ENCODE peak calls at places on chromosomes 16 and 17, in seven cellular contexts. One of them, this sample, is unnamed.

GRCh38 chr17:3526971-3527370 is 30.6 kb downstream of the TRPV3 start:
- DNase-seq in endothelial cell of umbilical vein: no peak
- DNase-seq in ovary: no peak
- DNase-seq in stomach: no peak
- DNase-seq in upper lobe of right lung: peak
- DNase-seq in naive thymus-derived CD4-positive, alpha-beta T cell: no peak
- DNase-seq in left ventricle myocardium inferior: no peak
- DNase-seq in this sample: peak

GRCh38 chr17:63665527-63666214 is 34.3 kb downstream of the LIMD2 start:
- DNase-seq in left ventricle myocardium inferior: no peak
- DNase-seq in naive thymus-derived CD4-positive, alpha-beta T cell: no peak
- DNase-seq in endothelial cell of umbilical vein: peak
- DNase-seq in stomach: no peak
- DNase-seq in ovary: no peak
- DNase-seq in upper lobe of right lung: no peak
- DNase-seq in this sample: no peak

GRCh38 chr17:14359251-14359939 is 58.5 kb downstream of the HS3ST3B1 start:
- DNase-seq in upper lobe of right lung: no peak
- DNase-seq in ovary: no peak
- DNase-seq in stomach: no peak
- DNase-seq in endothelial cell of umbilical vein: no peak
- DNase-seq in naive thymus-derived CD4-positive, alpha-beta T cell: no peak
- DNase-seq in left ventricle myocardium inferior: no peak
- DNase-seq in this sample: no peak

GRCh38 chr17:82350182-82351030 is 8.6 kb upstream of the TEX19 start:
- DNase-seq in upper lobe of right lung: no peak
- DNase-seq in left ventricle myocardium inferior: no peak
- DNase-seq in endothelial cell of umbilical vein: no peak
- DNase-seq in ovary: no peak
- DNase-seq in naive thymus-derived CD4-positive, alpha-beta T cell: no peak
- DNase-seq in stomach: no peak
- DNase-seq in this sample: no peak

GRCh38 chr17:20244671-20245070 is 222.7 kb downstream of the LGALS9B start:
- DNase-seq in stomach: no peak
- DNase-seq in upper lobe of right lung: no peak
- DNase-seq in naive thymus-derived CD4-positive, alpha-beta T cell: no peak
- DNase-seq in endothelial cell of umbilical vein: no peak
- DNase-seq in left ventricle myocardium inferior: no peak
- DNase-seq in ovary: no peak
- DNase-seq in this sample: no peak

GRCh38 chr17:46264456-46265198 is 30.3 kb upstream of the LRRC37A start:
- DNase-seq in naive thymus-derived CD4-positive, alpha-beta T cell: peak
- DNase-seq in left ventricle myocardium inferior: no peak
- DNase-seq in upper lobe of right lung: no peak
- DNase-seq in stomach: no peak
- DNase-seq in ovary: no peak
- DNase-seq in endothelial cell of umbilical vein: no peak
- DNase-seq in this sample: no peak

GRCh38 chr16:88963583-88963982 is 13.4 kb downstream of the CBFA2T3 start:
- DNase-seq in upper lobe of right lung: no peak
- DNase-seq in stomach: no peak
- DNase-seq in ovary: no peak
- DNase-seq in left ventricle myocardium inferior: no peak
- DNase-seq in endothelial cell of umbilical vein: no peak
- DNase-seq in naive thymus-derived CD4-positive, alpha-beta T cell: no peak
- DNase-seq in this sample: no peak

GRCh38 chr16:66979011-66979717 is 9.2 kb upstream of the CES4A start:
- DNase-seq in left ventricle myocardium inferior: peak
- DNase-seq in stomach: no peak
- DNase-seq in naive thymus-derived CD4-positive, alpha-beta T cell: no peak
- DNase-seq in upper lobe of right lung: peak
- DNase-seq in endothelial cell of umbilical vein: no peak
- DNase-seq in ovary: no peak
- DNase-seq in this sample: no peak

GRCh38 chr16:89133457-89134127 is 38.0 kb upstream of the CDH15 start:
- DNase-seq in naive thymus-derived CD4-positive, alpha-beta T cell: no peak
- DNase-seq in upper lobe of right lung: peak
- DNase-seq in left ventricle myocardium inferior: peak
- DNase-seq in endothelial cell of umbilical vein: no peak
- DNase-seq in ovary: no peak
- DNase-seq in stomach: no peak
- DNase-seq in this sample: peak

GRCh38 chr16:72188512-72188911 is 16.6 kb upstream of the PMFBP1 start:
- DNase-seq in left ventricle myocardium inferior: no peak
- DNase-seq in stomach: no peak
- DNase-seq in endothelial cell of umbilical vein: no peak
- DNase-seq in naive thymus-derived CD4-positive, alpha-beta T cell: no peak
- DNase-seq in upper lobe of right lung: no peak
- DNase-seq in ovary: no peak
- DNase-seq in this sample: no peak

GRCh38 chr17:50044483-50044882 is 11.4 kb upstream of the ITGA3 start:
- DNase-seq in ovary: peak
- DNase-seq in upper lobe of right lung: no peak
- DNase-seq in naive thymus-derived CD4-positive, alpha-beta T cell: no peak
- DNase-seq in left ventricle myocardium inferior: no peak
- DNase-seq in stomach: no peak
- DNase-seq in endothelial cell of umbilical vein: no peak
- DNase-seq in this sample: peak

GRCh38 chr16:60123387-60124023 is 1389.4 kb upstream of the GOT2 start:
- DNase-seq in endothelial cell of umbilical vein: no peak
- DNase-seq in stomach: no peak
- DNase-seq in upper lobe of right lung: no peak
- DNase-seq in left ventricle myocardium inferior: no peak
- DNase-seq in naive thymus-derived CD4-positive, alpha-beta T cell: no peak
- DNase-seq in ovary: no peak
- DNase-seq in this sample: no peak

GRCh38 chr17:49494937-49495841 is at the start of gene NGFR:
- DNase-seq in ovary: peak
- DNase-seq in endothelial cell of umbilical vein: peak
- DNase-seq in upper lobe of right lung: no peak
- DNase-seq in naive thymus-derived CD4-positive, alpha-beta T cell: no peak
- DNase-seq in left ventricle myocardium inferior: peak
- DNase-seq in stomach: no peak
- DNase-seq in this sample: peak

GRCh38 chr17:42363767-42364585 is 24.3 kb downstream of the STAT3 start:
- DNase-seq in upper lobe of right lung: no peak
- DNase-seq in ovary: no peak
- DNase-seq in left ventricle myocardium inferior: no peak
- DNase-seq in naive thymus-derived CD4-positive, alpha-beta T cell: no peak
- DNase-seq in stomach: no peak
- DNase-seq in endothelial cell of umbilical vein: peak
- DNase-seq in this sample: no peak

GRCh38 chr16:85752511-85753420 is 1.9 kb upstream of the C16orf74 start:
- DNase-seq in left ventricle myocardium inferior: peak
- DNase-seq in endothelial cell of umbilical vein: no peak
- DNase-seq in naive thymus-derived CD4-positive, alpha-beta T cell: no peak
- DNase-seq in upper lobe of right lung: no peak
- DNase-seq in stomach: peak
- DNase-seq in ovary: peak
- DNase-seq in this sample: no peak

GRCh38 chr17:28864991-28865849 is 10.4 kb downstream of the ERAL1 start:
- DNase-seq in endothelial cell of umbilical vein: peak
- DNase-seq in stomach: peak
- DNase-seq in naive thymus-derived CD4-positive, alpha-beta T cell: no peak
- DNase-seq in left ventricle myocardium inferior: no peak
- DNase-seq in ovary: no peak
- DNase-seq in upper lobe of right lung: no peak
- DNase-seq in this sample: no peak

GRCh38 chr17:45935197-45935709 is 40.9 kb downstream of the MAPT start:
- DNase-seq in upper lobe of right lung: no peak
- DNase-seq in left ventricle myocardium inferior: no peak
- DNase-seq in ovary: no peak
- DNase-seq in endothelial cell of umbilical vein: no peak
- DNase-seq in naive thymus-derived CD4-positive, alpha-beta T cell: no peak
- DNase-seq in stomach: no peak
- DNase-seq in this sample: no peak

GRCh38 chr17:846901-847777 is 65.0 kb downstream of the MRM3 start:
- DNase-seq in naive thymus-derived CD4-positive, alpha-beta T cell: no peak
- DNase-seq in upper lobe of right lung: no peak
- DNase-seq in ovary: no peak
- DNase-seq in endothelial cell of umbilical vein: peak
- DNase-seq in stomach: no peak
- DNase-seq in left ventricle myocardium inferior: no peak
- DNase-seq in this sample: no peak

GRCh38 chr17:58337600-58338453 is 9.2 kb upstream of the TSPOAP1 start:
- DNase-seq in upper lobe of right lung: peak
- DNase-seq in ovary: no peak
- DNase-seq in left ventricle myocardium inferior: peak
- DNase-seq in stomach: peak
- DNase-seq in endothelial cell of umbilical vein: no peak
- DNase-seq in naive thymus-derived CD4-positive, alpha-beta T cell: peak
- DNase-seq in this sample: peak

GRCh38 chr17:81011951-81012350 is 20.3 kb downstream of the CHMP6 start:
- DNase-seq in stomach: no peak
- DNase-seq in left ventricle myocardium inferior: no peak
- DNase-seq in naive thymus-derived CD4-positive, alpha-beta T cell: no peak
- DNase-seq in upper lobe of right lung: no peak
- DNase-seq in endothelial cell of umbilical vein: no peak
- DNase-seq in ovary: no peak
- DNase-seq in this sample: no peak

GRCh38 chr17:61764846-61765245 is 98.5 kb downstream of the BRIP1 start:
- DNase-seq in left ventricle myocardium inferior: no peak
- DNase-seq in upper lobe of right lung: no peak
- DNase-seq in endothelial cell of umbilical vein: no peak
- DNase-seq in naive thymus-derived CD4-positive, alpha-beta T cell: no peak
- DNase-seq in ovary: no peak
- DNase-seq in stomach: no peak
- DNase-seq in this sample: no peak

GRCh38 chr17:76142044-76143041 is 1.3 kb upstream of the FOXJ1 start:
- DNase-seq in naive thymus-derived CD4-positive, alpha-beta T cell: no peak
- DNase-seq in stomach: no peak
- DNase-seq in ovary: no peak
- DNase-seq in endothelial cell of umbilical vein: no peak
- DNase-seq in upper lobe of right lung: peak
- DNase-seq in left ventricle myocardium inferior: no peak
- DNase-seq in this sample: peak

GRCh38 chr17:76146053-76146875 is 5.2 kb upstream of the FOXJ1 start:
- DNase-seq in left ventricle myocardium inferior: no peak
- DNase-seq in stomach: no peak
- DNase-seq in upper lobe of right lung: no peak
- DNase-seq in endothelial cell of umbilical vein: no peak
- DNase-seq in naive thymus-derived CD4-positive, alpha-beta T cell: no peak
- DNase-seq in ovary: no peak
- DNase-seq in this sample: no peak

GRCh38 chr17:76147211-76148014 is 6.4 kb upstream of the FOXJ1 start:
- DNase-seq in upper lobe of right lung: no peak
- DNase-seq in naive thymus-derived CD4-positive, alpha-beta T cell: no peak
- DNase-seq in ovary: no peak
- DNase-seq in endothelial cell of umbilical vein: peak
- DNase-seq in stomach: no peak
- DNase-seq in left ventricle myocardium inferior: no peak
- DNase-seq in this sample: no peak

GRCh38 chr17:76148015-76148326 is 6.9 kb upstream of the FOXJ1 start:
- DNase-seq in endothelial cell of umbilical vein: no peak
- DNase-seq in stomach: no peak
- DNase-seq in ovary: no peak
- DNase-seq in upper lobe of right lung: no peak
- DNase-seq in naive thymus-derived CD4-positive, alpha-beta T cell: no peak
- DNase-seq in left ventricle myocardium inferior: no peak
- DNase-seq in this sample: no peak

GRCh38 chr17:76145231-76146052 is 4.4 kb upstream of the FOXJ1 start:
- DNase-seq in endothelial cell of umbilical vein: peak
- DNase-seq in naive thymus-derived CD4-positive, alpha-beta T cell: peak
- DNase-seq in ovary: no peak
- DNase-seq in left ventricle myocardium inferior: no peak
- DNase-seq in stomach: no peak
- DNase-seq in upper lobe of right lung: no peak
- DNase-seq in this sample: no peak
- H3K4me3 ChIP-seq in endothelial cell of umbilical vein: no peak
- H3K4me3 ChIP-seq in naive thymus-derived CD4-positive, alpha-beta T cell: peak
- H3K4me3 ChIP-seq in ovary: no peak
- H3K4me3 ChIP-seq in left ventricle myocardium inferior: peak
- H3K4me3 ChIP-seq in stomach: no peak
- H3K4me3 ChIP-seq in upper lobe of right lung: peak
- H3K4me3 ChIP-seq in this sample: no peak

GRCh38 chr17:43385046-43385831 is 13.6 kb upstream of the ARL4D start:
- DNase-seq in upper lobe of right lung: no peak
- DNase-seq in naive thymus-derived CD4-positive, alpha-beta T cell: no peak
- DNase-seq in left ventricle myocardium inferior: no peak
- DNase-seq in endothelial cell of umbilical vein: no peak
- DNase-seq in ovary: peak
- DNase-seq in stomach: no peak
- DNase-seq in this sample: no peak

GRCh38 chr17:43384476-43384862 is 14.3 kb upstream of the ARL4D start:
- DNase-seq in upper lobe of right lung: no peak
- DNase-seq in ovary: peak
- DNase-seq in endothelial cell of umbilical vein: no peak
- DNase-seq in stomach: no peak
- DNase-seq in naive thymus-derived CD4-positive, alpha-beta T cell: no peak
- DNase-seq in left ventricle myocardium inferior: no peak
- DNase-seq in this sample: no peak

GRCh38 chr17:43389022-43389947 is 9.5 kb upstream of the ARL4D start:
- DNase-seq in endothelial cell of umbilical vein: peak
- DNase-seq in stomach: peak
- DNase-seq in upper lobe of right lung: peak
- DNase-seq in naive thymus-derived CD4-positive, alpha-beta T cell: peak
- DNase-seq in left ventricle myocardium inferior: peak
- DNase-seq in ovary: peak
- DNase-seq in this sample: peak

GRCh38 chr17:43392397-43392796 is 6.4 kb upstream of the ARL4D start:
- DNase-seq in stomach: no peak
- DNase-seq in ovary: no peak
- DNase-seq in endothelial cell of umbilical vein: no peak
- DNase-seq in naive thymus-derived CD4-positive, alpha-beta T cell: no peak
- DNase-seq in upper lobe of right lung: no peak
- DNase-seq in left ventricle myocardium inferior: no peak
- DNase-seq in this sample: no peak

GRCh38 chr17:43388198-43389021 is 10.4 kb upstream of the ARL4D start:
- DNase-seq in naive thymus-derived CD4-positive, alpha-beta T cell: peak
- DNase-seq in ovary: peak
- DNase-seq in left ventricle myocardium inferior: peak
- DNase-seq in upper lobe of right lung: peak
- DNase-seq in stomach: peak
- DNase-seq in endothelial cell of umbilical vein: peak
- DNase-seq in this sample: peak
- H3K4me3 ChIP-seq in naive thymus-derived CD4-positive, alpha-beta T cell: peak
- H3K4me3 ChIP-seq in ovary: peak
- H3K4me3 ChIP-seq in left ventricle myocardium inferior: peak
- H3K4me3 ChIP-seq in upper lobe of right lung: peak
- H3K4me3 ChIP-seq in stomach: peak
- H3K4me3 ChIP-seq in endothelial cell of umbilical vein: peak
- H3K4me3 ChIP-seq in this sample: peak

GRCh38 chr17:79991140-79991923 is 44.3 kb downstream of the TBC1D16 start:
- DNase-seq in left ventricle myocardium inferior: peak
- DNase-seq in ovary: peak
- DNase-seq in endothelial cell of umbilical vein: peak
- DNase-seq in upper lobe of right lung: peak
- DNase-seq in stomach: peak
- DNase-seq in naive thymus-derived CD4-positive, alpha-beta T cell: peak
- DNase-seq in this sample: peak
- H3K4me3 ChIP-seq in left ventricle myocardium inferior: peak
- H3K4me3 ChIP-seq in ovary: peak
- H3K4me3 ChIP-seq in endothelial cell of umbilical vein: no peak
- H3K4me3 ChIP-seq in upper lobe of right lung: peak
- H3K4me3 ChIP-seq in stomach: peak
- H3K4me3 ChIP-seq in naive thymus-derived CD4-positive, alpha-beta T cell: peak
- H3K4me3 ChIP-seq in this sample: no peak

DNA sequence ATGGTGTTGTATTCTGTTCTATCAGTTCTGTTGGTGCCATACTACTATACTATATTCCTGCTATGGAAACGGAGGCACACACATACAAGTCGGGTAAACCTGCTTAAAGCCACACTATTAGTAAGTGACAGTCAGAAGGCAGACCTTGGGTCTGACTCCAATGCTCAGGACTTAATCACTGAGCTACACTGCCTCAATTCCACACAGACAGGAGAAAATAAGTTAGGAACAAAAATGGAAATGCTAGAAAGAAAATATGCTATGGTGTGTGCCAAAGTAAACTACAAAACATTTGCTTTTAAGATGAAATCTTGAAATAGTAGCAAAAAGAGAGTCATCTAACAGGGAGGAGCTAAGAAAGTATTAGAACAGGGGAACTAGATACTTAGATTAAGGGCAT is 48.1 kb downstream of the MYO1D start:
- DNase-seq in upper lobe of right lung: no peak
- DNase-seq in endothelial cell of umbilical vein: no peak
- DNase-seq in left ventricle myocardium inferior: no peak
- DNase-seq in ovary: no peak
- DNase-seq in stomach: no peak
- DNase-seq in naive thymus-derived CD4-positive, alpha-beta T cell: no peak
- DNase-seq in this sample: no peak
- H3K4me3 ChIP-seq in upper lobe of right lung: no peak
- H3K4me3 ChIP-seq in endothelial cell of umbilical vein: no peak
- H3K4me3 ChIP-seq in left ventricle myocardium inferior: no peak
- H3K4me3 ChIP-seq in ovary: no peak
- H3K4me3 ChIP-seq in stomach: peak
- H3K4me3 ChIP-seq in naive thymus-derived CD4-positive, alpha-beta T cell: no peak
- H3K4me3 ChIP-seq in this sample: no peak